ENCODE peak calls at places on chromosomes 6 and 20, in four cellular contexts. V, R, Y and L are unnamed samples.

GRCh38 chr6:106546322-106547052 is 82.8 kb downstream of the RTN4IP1 start:
- DNase-seq in V (no peak), R (no peak), Y (peak; percentile 36), L (no peak)

GRCh38 chr6:139944976-139945375 is 570.5 kb upstream of the CITED2 start:
- DNase-seq in V (no peak), R (no peak), Y (no peak), L (no peak)

GRCh38 chr6:162140453-162140852 is 587.1 kb downstream of the PRKN start:
- DNase-seq in V (no peak), R (no peak), Y (no peak), L (no peak)

GRCh38 chr6:159691963-159692287 is 1.1 kb downstream of the SOD2 start:
- DNase-seq in V (no peak), R (peak; percentile 33), Y (peak; percentile 34), L (peak; percentile 16)

GRCh38 chr6:16168858-16169257 is 40.0 kb downstream of the MYLIP start:
- DNase-seq in V (peak; percentile 32), R (peak; percentile 82), Y (peak; percentile 32), L (no peak)

GRCh38 chr6:130825772-130826441 is 1.3 kb upstream of the SMLR1 start:
- DNase-seq in V (no peak), R (no peak), Y (no peak), L (no peak)

GRCh38 chr20:6700563-6701328 is 66.7 kb upstream of the BMP2 start:
- DNase-seq in V (no peak), R (no peak), Y (no peak), L (no peak)

GRCh38 chr20:11210611-11211010 is 536.8 kb upstream of the JAG1 start:
- DNase-seq in V (no peak), R (no peak), Y (no peak), L (no peak)

GRCh38 chr6:163369628-163370365 is 44.7 kb upstream of the QKI start:
- DNase-seq in V (no peak), R (no peak), Y (no peak), L (no peak)

GRCh38 chr6:159758031-159759001 is 3.5 kb upstream of the ACAT2 start:
- DNase-seq in V (no peak), R (peak; percentile 25), Y (peak; percentile 68), L (no peak)

GRCh38 chr6:169964440-169965212 is 213.2 kb downstream of the ERMARD start:
- DNase-seq in V (no peak), R (no peak), Y (no peak), L (no peak)

GRCh38 chr6:149140137-149140909 is 177.2 kb upstream of the TAB2 start:
- DNase-seq in V (peak; percentile 65), R (peak; percentile 86), Y (no peak), L (no peak)

GRCh38 chr20:36202891-36203338 is 33.4 kb upstream of the AAR2 start:
- DNase-seq in V (no peak), R (peak; percentile 76), Y (peak; percentile 51), L (peak; percentile 89)

GRCh38 chr6:2491137-2491536 is 245.7 kb upstream of the GMDS start:
- DNase-seq in V (no peak), R (no peak), Y (no peak), L (no peak)

GRCh38 chr6:56655250-56655649 is 12.6 kb upstream of the DST start:
- DNase-seq in V (no peak), R (no peak), Y (no peak), L (no peak)

GRCh38 chr6:54070025-54070424 is 41.2 kb upstream of the MLIP start:
- DNase-seq in V (no peak), R (no peak), Y (no peak), L (no peak)

GRCh38 chr6:150528648-150529285 is 70.9 kb upstream of the PLEKHG1 start:
- DNase-seq in V (no peak), R (peak; percentile 3), Y (no peak), L (peak; percentile 77)
- TF ChIP-seq BHLHE40 in V (no peak), R (no peak), Y (no peak), L (no peak)

DNA sequence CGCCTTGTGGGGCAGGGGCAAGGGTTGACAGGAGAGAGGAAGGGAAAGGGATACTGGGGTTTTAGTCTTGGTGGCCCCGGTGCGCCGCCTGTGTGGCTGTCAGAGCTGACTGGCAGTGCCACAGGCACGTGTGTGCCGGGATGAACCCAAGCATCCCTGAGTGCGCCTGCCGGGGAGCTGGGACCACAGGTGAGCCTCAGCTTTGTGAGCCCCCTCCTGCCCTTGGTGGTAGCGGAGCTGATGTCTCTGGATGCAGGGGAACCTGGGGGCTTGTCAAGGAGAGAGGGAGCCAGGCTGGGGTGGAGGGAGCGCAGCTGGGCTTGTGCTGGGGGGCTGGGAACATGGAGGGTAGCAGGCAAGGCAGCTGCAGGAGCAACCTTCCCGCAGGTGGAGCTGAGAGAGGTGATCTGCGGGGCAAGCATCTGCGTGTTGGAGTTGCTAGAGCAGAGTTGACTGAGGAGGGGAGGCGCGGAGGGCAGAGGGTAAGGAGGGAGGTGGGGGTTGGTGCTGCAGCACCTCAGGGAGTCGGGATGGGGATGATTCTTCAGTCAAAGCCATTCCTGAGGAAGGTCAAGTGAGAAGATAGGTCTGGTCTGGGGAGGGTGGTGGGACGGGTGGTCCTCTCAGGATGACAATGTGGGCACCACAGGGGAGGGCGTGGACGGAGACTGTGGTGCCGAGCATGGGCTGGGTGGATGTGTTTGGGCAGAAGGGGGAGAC is 28.1 kb downstream of the PYGB start:
- DNase-seq in V (no peak), R (no peak), Y (no peak), L (no peak)
- TF ChIP-seq SP1 in V (no peak), R (no peak), Y (no peak), L (no peak)

GRCh38 chr6:36676142-36677058 is 2.1 kb upstream of the CDKN1A start:
- DNase-seq in V (no peak), R (no peak), Y (peak; percentile 81), L (no peak)

GRCh38 chr6:36679043-36679821 is 718 bp downstream of the CDKN1A start:
- DNase-seq in V (no peak), R (peak; percentile 75), Y (peak; percentile 50), L (no peak)

GRCh38 chr6:36678488-36679042 is at the start of gene CDKN1A:
- DNase-seq in V (no peak), R (peak; percentile 89), Y (peak; percentile 87), L (peak; percentile 80)

GRCh38 chr6:36677059-36677749 is 1.3 kb upstream of the CDKN1A start:
- DNase-seq in V (no peak), R (no peak), Y (peak; percentile 31), L (no peak)

GRCh38 chr6:36677753-36678487 is 594 bp upstream of the CDKN1A start:
- DNase-seq in V (no peak), R (no peak), Y (peak; percentile 97), L (no peak)
- TF ChIP-seq BHLHE40 in V (peak; percentile 43), R (no peak), Y (no peak), L (no peak)

DNA sequence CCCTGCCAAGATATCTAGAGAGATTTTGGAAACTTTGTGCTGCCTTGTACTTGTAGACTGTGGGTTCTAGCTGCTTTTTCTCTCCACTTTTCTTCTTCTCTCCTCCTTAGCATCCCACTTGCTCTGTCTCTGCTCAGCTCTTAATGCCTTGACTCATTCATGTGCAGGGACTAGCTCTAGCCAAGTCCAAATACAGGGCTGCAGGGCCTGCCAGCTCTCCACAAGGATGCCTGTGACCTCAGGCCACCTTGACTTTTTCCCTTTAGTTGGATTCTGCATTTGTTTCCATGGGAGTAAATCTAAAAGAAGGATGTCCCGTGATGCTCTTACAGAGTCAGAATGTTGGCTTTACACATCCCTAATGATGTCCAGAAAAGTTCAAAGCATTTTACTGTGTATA is 101.8 kb upstream of the PREP start:
- DNase-seq in V (no peak), R (no peak), Y (no peak), L (no peak)
- TF ChIP-seq SP1 in V (no peak), R (no peak), Y (no peak), L (no peak)

DNA sequence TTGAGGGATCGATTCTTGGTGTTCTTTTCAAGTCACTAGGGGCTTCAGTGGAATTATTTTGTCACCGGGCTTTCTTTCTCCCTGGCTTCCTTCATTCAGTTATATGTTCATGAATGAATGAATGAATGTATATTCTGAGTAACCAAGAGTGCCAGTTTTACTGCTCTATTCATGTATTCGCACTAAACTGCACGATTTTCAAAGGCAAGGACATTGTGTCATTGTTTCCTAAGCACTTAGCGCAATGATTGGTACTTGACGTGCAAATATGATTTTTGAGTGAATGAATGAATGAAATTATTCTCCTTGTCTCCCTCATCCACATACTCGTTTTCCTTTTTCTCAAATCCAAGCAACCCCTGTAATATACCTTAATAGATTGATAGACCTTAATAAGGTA is 822 bp downstream of the AFG1L start:
- DNase-seq in V (no peak), R (no peak), Y (no peak), L (no peak)
- TF ChIP-seq BHLHE40 in V (no peak), R (no peak), Y (no peak), L (no peak)

GRCh38 chr20:21510995-21511394 is 2.9 kb downstream of the NKX2-2 start:
- DNase-seq in V (no peak), R (no peak), Y (no peak), L (no peak)

GRCh38 chr20:21509079-21509596 is 4.7 kb downstream of the NKX2-2 start:
- DNase-seq in V (no peak), R (no peak), Y (no peak), L (no peak)

GRCh38 chr20:21511485-21511849 is 2.4 kb downstream of the NKX2-2 start:
- DNase-seq in V (no peak), R (no peak), Y (no peak), L (no peak)

GRCh38 chr20:21509597-21510331 is 4.1 kb downstream of the NKX2-2 start:
- DNase-seq in V (no peak), R (no peak), Y (no peak), L (no peak)

DNA sequence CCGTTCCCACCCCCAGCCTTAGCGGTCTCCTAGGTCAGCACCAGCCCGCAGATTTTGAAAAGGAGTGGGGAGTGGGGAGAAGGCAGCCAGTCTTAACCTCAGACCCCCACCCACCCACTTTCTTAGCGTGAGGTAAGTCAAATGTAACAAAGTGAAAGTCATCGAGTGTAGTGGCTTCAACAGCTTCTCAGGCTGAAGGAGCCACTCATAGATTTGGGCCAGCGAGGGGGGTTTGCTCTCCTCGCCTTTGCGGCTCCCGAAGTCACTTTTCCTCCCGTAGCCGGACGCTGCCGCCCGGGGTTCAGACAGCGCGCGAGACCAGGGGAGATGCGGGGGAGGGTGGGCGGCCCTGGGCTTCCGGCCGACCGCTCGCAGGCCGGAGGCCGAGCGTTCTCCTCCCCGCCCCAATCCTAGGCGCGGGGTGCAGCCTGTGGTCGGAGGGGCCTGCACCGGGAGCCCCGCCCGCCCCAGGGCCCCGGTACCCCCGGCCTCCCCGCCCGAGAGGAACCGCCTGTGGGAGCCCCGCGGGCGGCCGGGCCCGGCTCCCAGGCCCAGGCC is 3.4 kb downstream of the NKX2-2 start:
- DNase-seq in V (no peak), R (no peak), Y (no peak), L (no peak)
- TF ChIP-seq SP1 in V (no peak), R (no peak), Y (no peak), L (no peak)

DNA sequence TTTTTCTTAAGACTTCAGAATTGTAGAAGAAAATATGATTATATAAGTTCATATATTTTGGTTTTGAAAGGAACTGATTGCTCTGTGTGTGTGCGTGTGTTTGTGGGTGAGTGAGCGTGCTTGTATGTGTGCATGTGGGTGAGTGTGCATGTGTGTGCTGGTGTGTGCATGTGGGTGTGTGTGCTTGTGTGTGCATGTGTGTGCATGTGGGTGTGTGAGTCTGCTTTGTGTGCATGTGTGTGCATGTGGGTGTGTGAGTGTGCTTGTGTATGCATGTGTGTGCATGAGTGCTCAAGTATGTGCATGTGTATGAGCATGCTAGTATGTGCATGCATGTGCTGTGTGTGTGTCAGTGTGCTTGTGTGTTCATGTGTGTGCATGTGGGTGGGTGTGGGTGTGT is 238.5 kb downstream of the CDC5L start:
- DNase-seq in V (no peak), R (no peak), Y (no peak), L (no peak)
- TF ChIP-seq BHLHE40 in V (no peak), R (no peak), Y (no peak), L (no peak)

GRCh38 chr6:42136508-42137191 is 5.8 kb downstream of the C6orf132 start:
- DNase-seq in V (peak; percentile 11), R (peak; percentile 88), Y (peak; percentile 61), L (peak; percentile 34)
- TF ChIP-seq SP1 in V (no peak), R (peak; percentile 32), Y (no peak), L (no peak)